ENCODE peak calls at places on chromosome 18, in five cellular contexts. G, Q, B, E and T are unnamed samples.

GRCh38 chr18:58847383-58848071 is 17.1 kb upstream of the ZNF532 start:
- DNase-seq in G (peak), E (peak), B (no peak), Q (peak), T (peak)

GRCh38 chr18:13375302-13376255 is 157.0 kb downstream of the LDLRAD4 start:
- DNase-seq in G (no peak), B (peak), Q (no peak), E (no peak), T (peak)

GRCh38 chr18:47110875-47111274 is 39.4 kb downstream of the HDHD2 start:
- DNase-seq in Q (no peak), B (no peak), E (no peak), G (no peak), T (no peak)

GRCh38 chr18:27363918-27364317 is 178.8 kb upstream of the CHST9 start:
- DNase-seq in G (no peak), B (no peak), E (peak), Q (no peak), T (no peak)

GRCh38 chr18:68148862-68149261 is 566.0 kb downstream of the TMX3 start:
- DNase-seq in G (peak), B (no peak), Q (no peak), E (peak), T (no peak)

GRCh38 chr18:58186258-58186948 is 142.4 kb downstream of the NEDD4L start:
- DNase-seq in E (no peak), Q (no peak), G (no peak), B (peak), T (no peak)

GRCh38 chr18:12409466-12409865 is 1.7 kb downstream of the PRELID3A start:
- DNase-seq in Q (no peak), E (no peak), B (no peak), G (no peak), T (no peak)

GRCh38 chr18:77650799-77651385 is 401.2 kb downstream of the GALR1 start:
- DNase-seq in Q (peak), G (peak), E (peak), B (peak), T (peak)

GRCh38 chr18:33812186-33812585 is 234.2 kb downstream of the ASXL3 start:
- DNase-seq in B (no peak), Q (no peak), G (no peak), E (no peak), T (no peak)

GRCh38 chr18:13583567-13584245 is 142.7 kb downstream of the FAM210A start:
- DNase-seq in G (peak), Q (peak), B (no peak), E (no peak), T (no peak)

GRCh38 chr18:56841836-56842235 is 190.7 kb downstream of the WDR7 start:
- DNase-seq in G (no peak), E (no peak), B (no peak), Q (no peak), T (no peak)

GRCh38 chr18:46343940-46344372 is 239.8 kb downstream of the HAUS1 start:
- DNase-seq in G (no peak), Q (no peak), B (no peak), E (peak), T (no peak)

GRCh38 chr18:58097127-58097906 is 53.3 kb downstream of the NEDD4L start:
- DNase-seq in G (no peak), B (peak), E (no peak), Q (no peak), T (no peak)

GRCh38 chr18:3384664-3385189 is 65.2 kb upstream of the TGIF1 start:
- DNase-seq in Q (no peak), B (no peak), G (no peak), E (no peak), T (no peak)

GRCh38 chr18:37584952-37585695 is 19.5 kb upstream of the CELF4 start:
- DNase-seq in G (no peak), E (peak), B (no peak), Q (no peak), T (no peak)

GRCh38 chr18:61892683-61893303 is at the start of gene RNF152:
- DNase-seq in G (peak), Q (peak), E (peak), B (no peak), T (peak)

GRCh38 chr18:24019641-24020331 is 5.2 kb downstream of the TTC39C start:
- DNase-seq in G (no peak), Q (no peak), E (no peak), B (no peak), T (no peak)

GRCh38 chr18:3084206-3084605 is 71.3 kb upstream of the LPIN2 start:
- DNase-seq in Q (no peak), E (no peak), B (no peak), G (no peak), T (no peak)

GRCh38 chr18:25223899-25224607 is 127.9 kb downstream of the ZNF521 start:
- DNase-seq in E (no peak), G (no peak), Q (no peak), B (no peak), T (no peak)

GRCh38 chr18:29034113-29034856 is 857.4 kb upstream of the CDH2 start:
- DNase-seq in B (no peak), E (no peak), G (no peak), Q (no peak), T (no peak)

GRCh38 chr18:9720327-9720726 is 12.2 kb downstream of the RAB31 start:
- DNase-seq in G (no peak), Q (no peak), E (peak), B (no peak), T (no peak)

GRCh38 chr18:9716780-9717563 is 8.9 kb downstream of the RAB31 start:
- DNase-seq in B (no peak), G (no peak), Q (no peak), E (no peak), T (no peak)

GRCh38 chr18:9716375-9716774 is 8.3 kb downstream of the RAB31 start:
- DNase-seq in G (no peak), Q (no peak), E (no peak), B (no peak), T (no peak)

GRCh38 chr18:9721893-9722515 is 13.9 kb downstream of the RAB31 start:
- DNase-seq in E (no peak), G (no peak), Q (no peak), B (no peak), T (no peak)

DNA sequence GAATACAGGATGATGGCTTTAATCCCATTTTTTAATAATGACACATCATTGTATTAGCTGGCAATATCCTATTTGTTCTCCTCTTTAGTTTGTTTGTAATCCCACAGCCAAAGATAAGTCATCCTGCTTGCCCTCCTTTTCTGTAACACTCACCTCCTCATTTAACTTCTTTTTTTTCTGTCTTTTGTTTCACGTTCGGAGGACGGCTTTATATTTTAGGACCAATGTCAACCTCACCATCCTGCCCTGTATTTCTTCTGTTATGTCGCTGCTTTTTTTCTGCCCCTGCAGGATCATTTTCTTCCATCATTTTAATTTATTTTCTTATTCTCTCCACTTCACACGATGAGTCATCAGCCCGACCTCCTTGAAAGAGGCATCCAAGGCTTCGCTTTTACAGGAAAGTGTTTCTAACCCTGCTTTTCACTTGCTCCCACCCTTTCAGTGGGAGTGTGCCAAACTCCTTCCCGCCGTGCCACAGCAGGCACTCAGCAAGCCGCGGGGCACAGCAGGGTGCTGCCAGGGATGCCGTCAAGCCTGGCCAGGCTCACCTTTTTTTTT is 11.4 kb downstream of the RAB31 start:
- DNase-seq in Q (peak), B (peak), G (no peak), E (no peak), T (no peak)
- H3K4me3 ChIP-seq in Q (no peak), B (peak), G (no peak), E (no peak), T (no peak)

GRCh38 chr18:22964722-22965121 is 31.6 kb downstream of the RBBP8 start:
- DNase-seq in Q (no peak), B (no peak), G (no peak), E (no peak), T (no peak)

GRCh38 chr18:22956226-22956625 is 23.1 kb downstream of the RBBP8 start:
- DNase-seq in B (no peak), E (no peak), Q (no peak), G (no peak), T (no peak)

GRCh38 chr18:22964116-22964515 is 31.0 kb downstream of the RBBP8 start:
- DNase-seq in E (no peak), G (no peak), Q (no peak), B (no peak), T (no peak)

GRCh38 chr18:22962004-22962403 is 28.9 kb downstream of the RBBP8 start:
- DNase-seq in E (no peak), B (no peak), Q (no peak), G (no peak), T (no peak)

GRCh38 chr18:22961156-22961555 is 28.0 kb downstream of the RBBP8 start:
- DNase-seq in B (no peak), Q (no peak), E (no peak), G (no peak), T (no peak)
- H3K4me3 ChIP-seq in B (no peak), Q (no peak), E (no peak), G (no peak), T (no peak)

DNA sequence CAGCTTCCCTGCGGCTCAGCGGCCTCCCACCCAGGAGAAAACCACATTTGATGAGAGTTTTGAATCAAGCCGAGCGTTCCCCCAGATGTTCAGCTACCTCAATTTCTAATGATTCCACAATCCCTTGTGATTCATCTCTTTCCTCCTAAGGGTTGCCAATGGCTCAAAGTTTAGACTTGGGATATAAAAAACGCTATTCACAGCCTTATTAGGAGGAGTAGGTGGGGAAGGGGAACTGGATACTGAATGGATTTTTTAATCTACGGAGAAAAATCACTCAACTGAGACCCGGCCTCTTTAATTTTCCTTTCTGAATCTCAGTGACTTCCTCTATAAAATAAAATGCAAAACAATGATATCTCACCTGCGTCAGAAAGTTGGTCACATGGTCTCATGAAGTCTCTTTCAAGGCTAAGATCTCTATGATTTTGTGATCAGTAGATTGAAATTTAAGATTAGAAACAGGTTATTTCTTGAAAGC is 192.6 kb upstream of the TCF4 start:
- DNase-seq in Q (no peak), E (no peak), G (no peak), B (no peak), T (no peak)
- H3K4me3 ChIP-seq in Q (peak), E (peak), G (peak), B (peak), T (peak)

GRCh38 chr18:48839819-48840490 is 110.8 kb downstream of the SMAD7 start:
- DNase-seq in E (no peak), Q (no peak), G (no peak), B (no peak), T (no peak)

GRCh38 chr18:48838921-48839818 is 111.6 kb downstream of the SMAD7 start:
- DNase-seq in Q (no peak), E (no peak), B (peak), G (no peak), T (no peak)

GRCh38 chr18:48841381-48842258 is 109.1 kb downstream of the SMAD7 start:
- DNase-seq in B (no peak), E (no peak), G (no peak), Q (peak), T (no peak)

GRCh38 chr18:48842259-48843061 is 108.3 kb downstream of the SMAD7 start:
- DNase-seq in G (no peak), Q (no peak), E (no peak), B (peak), T (no peak)

GRCh38 chr18:48840491-48840877 is 110.3 kb downstream of the SMAD7 start:
- DNase-seq in E (no peak), Q (no peak), G (no peak), B (no peak), T (no peak)
- H3K4me3 ChIP-seq in E (no peak), Q (no peak), G (no peak), B (no peak), T (no peak)

GRCh38 chr18:54357082-54357659 is 487 bp downstream of the STARD6 start:
- DNase-seq in B (no peak), Q (no peak), G (no peak), E (no peak), T (no peak)
- H3K4me3 ChIP-seq in B (peak), Q (peak), G (peak), E (peak), T (peak)

GRCh38 chr18:60469396-60469795 is 96.8 kb upstream of the MC4R start:
- DNase-seq in G (no peak), E (no peak), Q (no peak), B (no peak), T (no peak)
- H3K4me3 ChIP-seq in G (no peak), E (no peak), Q (no peak), B (no peak), T (no peak)

DNA sequence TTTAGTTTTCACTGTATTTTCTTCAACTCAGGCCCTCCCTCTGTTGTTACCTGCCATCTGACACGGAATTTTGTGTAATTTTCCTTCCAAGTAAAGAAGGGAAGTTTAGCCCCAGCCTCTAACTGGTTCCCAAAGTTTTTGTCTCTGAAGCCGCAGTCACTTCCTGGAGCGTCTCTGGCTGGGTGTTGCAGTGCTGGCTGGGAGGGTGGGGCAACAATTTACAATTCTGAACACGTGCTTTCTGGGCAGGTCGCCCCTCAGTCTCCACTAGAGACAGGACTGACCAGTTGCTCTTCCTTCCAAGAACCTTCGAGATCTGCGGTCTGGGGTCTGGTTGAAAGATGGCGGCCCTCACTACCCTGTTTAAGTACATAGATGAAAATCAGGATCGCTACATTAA is 3.5 kb downstream of the CNDP2 start:
- DNase-seq in B (peak), Q (no peak), G (no peak), E (no peak), T (no peak)
- H3K4me3 ChIP-seq in B (no peak), Q (peak), G (no peak), E (no peak), T (no peak)

GRCh38 chr18:5239447-5239846 is 42.4 kb upstream of the AKAIN1 start:
- DNase-seq in Q (no peak), E (no peak), B (no peak), G (no peak), T (no peak)
- H3K4me3 ChIP-seq in Q (peak), E (peak), B (no peak), G (no peak), T (peak)

GRCh38 chr18:63178526-63178880 is 141.1 kb downstream of the BCL2 start:
- DNase-seq in E (no peak), B (no peak), Q (no peak), G (no peak), T (no peak)

GRCh38 chr18:63180971-63181376 is 138.6 kb downstream of the BCL2 start:
- DNase-seq in G (no peak), Q (no peak), B (no peak), E (no peak), T (no peak)

GRCh38 chr18:63181706-63182105 is 137.9 kb downstream of the BCL2 start:
- DNase-seq in Q (no peak), B (no peak), G (no peak), E (no peak), T (no peak)

GRCh38 chr18:63179422-63179821 is 140.1 kb downstream of the BCL2 start:
- DNase-seq in G (no peak), B (no peak), E (peak), Q (no peak), T (no peak)

DNA sequence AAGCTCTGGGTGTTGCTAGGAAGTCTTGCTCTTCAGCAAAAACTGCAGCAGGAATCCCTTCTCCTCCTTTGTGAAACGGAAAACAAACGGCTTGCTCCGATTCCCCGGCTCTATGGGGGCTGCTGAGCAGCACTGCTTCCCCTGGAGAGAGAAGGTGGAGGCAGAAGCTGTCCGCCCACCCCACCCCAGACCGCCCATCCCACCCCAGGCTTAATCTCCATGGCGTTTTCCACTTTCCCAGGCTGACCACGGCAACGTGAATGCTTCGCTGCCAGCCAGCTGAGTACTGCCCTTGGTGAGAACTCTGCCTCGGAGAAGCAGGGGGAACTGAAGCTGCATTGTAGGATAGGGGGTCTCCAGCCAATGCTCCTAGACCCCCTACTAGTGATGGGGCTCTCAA is 139.2 kb downstream of the BCL2 start:
- DNase-seq in Q (no peak), E (no peak), B (no peak), G (no peak), T (no peak)
- H3K4me3 ChIP-seq in Q (no peak), E (no peak), B (no peak), G (no peak), T (no peak)